ENCODE peak calls at places on chromosomes 5 and 9, in five cellular contexts. W, M, K, X and R are unnamed samples.

GRCh38 chr5:96336351-96336985 is 96.6 kb downstream of the PCSK1 start:
- DNase-seq in M (no peak), W (no peak), K (peak), X (peak), R (peak)

GRCh38 chr5:84372066-84372700 is 12.5 kb downstream of the EDIL3 start:
- DNase-seq in W (no peak), K (no peak), X (peak), M (no peak), R (peak)

GRCh38 chr9:133327834-133328484 is 8.0 kb downstream of the SURF6 start:
- DNase-seq in K (no peak), M (peak), W (peak), X (no peak), R (no peak)

GRCh38 chr5:149452665-149453617 is 73.8 kb upstream of the IL17B start:
- DNase-seq in K (no peak), X (peak), W (peak), M (no peak), R (peak)

GRCh38 chr5:134948929-134949328 is 18.8 kb upstream of the CATSPER3 start:
- DNase-seq in X (peak), K (no peak), M (no peak), W (peak), R (peak)

GRCh38 chr9:129945314-129945713 is 97.7 kb downstream of the FNBP1 start:
- DNase-seq in W (no peak), K (no peak), X (no peak), M (no peak), R (no peak)

GRCh38 chr9:109117856-109118801 is 1.6 kb downstream of the TMEM245 start:
- DNase-seq in K (no peak), M (no peak), X (peak), W (peak), R (peak)

GRCh38 chr9:75615284-75615683 is 275.2 kb upstream of the PCSK5 start:
- DNase-seq in W (no peak), K (no peak), M (no peak), X (no peak), R (no peak)

GRCh38 chr5:151596839-151597539 is 5.9 kb upstream of the FAT2 start:
- DNase-seq in W (no peak), M (no peak), K (peak), X (peak), R (peak)

GRCh38 chr9:98255064-98255577 is 328 bp downstream of the TBC1D2 start:
- DNase-seq in W (no peak), K (peak), X (peak), M (no peak), R (peak)

GRCh38 chr9:110615526-110615925 is 36.0 kb upstream of the SVEP1 start:
- DNase-seq in W (no peak), M (no peak), K (no peak), X (peak), R (peak)

GRCh38 chr5:131635755-131636479 is 888 bp upstream of the RAPGEF6 start:
- DNase-seq in K (no peak), W (no peak), X (peak), M (no peak), R (no peak)

GRCh38 chr5:141650851-141651727 is at the start of gene FCHSD1:
- DNase-seq in W (peak), M (no peak), K (peak), X (peak), R (peak)

GRCh38 chr5:73120222-73121108 is at the start of gene TMEM171:
- DNase-seq in X (peak), M (no peak), K (peak), W (peak), R (peak)

GRCh38 chr9:130167927-130168326 is 4.3 kb upstream of the NCS1 start:
- DNase-seq in M (no peak), X (no peak), W (no peak), K (no peak), R (no peak)

GRCh38 chr5:52998552-52999313 is 9.6 kb downstream of the ITGA2 start:
- DNase-seq in M (no peak), K (no peak), X (no peak), W (no peak), R (no peak)

GRCh38 chr9:85040141-85040540 is 370.6 kb downstream of the NTRK2 start:
- DNase-seq in X (no peak), W (no peak), M (no peak), K (no peak), R (no peak)

GRCh38 chr5:114418546-114419388 is 56.9 kb downstream of the KCNN2 start:
- DNase-seq in W (no peak), M (no peak), X (no peak), K (no peak), R (no peak)

GRCh38 chr5:168679515-168679920 is 100.3 kb upstream of the PANK3 start:
- DNase-seq in M (peak), X (peak), K (peak), W (peak), R (peak)

GRCh38 chr5:173772407-173773059 is 115.6 kb upstream of the CPEB4 start:
- DNase-seq in K (no peak), M (no peak), W (no peak), X (peak), R (no peak)